ENCODE peak calls at places on chromosomes 11 and 22, in seven cellular contexts. M is cardiac fibroblast, W is fibroblast of mammary gland, V is lung, L is mammary epithelial cell, C is choroid plexus epithelial cell, U is colonic mucosa. H is an unnamed sample.

GRCh38 chr11:93370260-93370659 is 39.7 kb downstream of the DEUP1 start:
- DNase-seq in M (peak), W (peak), V (no peak), L (peak), C (peak), U (no peak), H (peak)

GRCh38 chr22:48660795-48661740 is 1166.6 kb downstream of the BRD1 start:
- DNase-seq in M (no peak), W (no peak), V (no peak), L (no peak), C (no peak), U (no peak), H (no peak)

GRCh38 chr22:47411006-47411405 is 648.6 kb downstream of the TBC1D22A start:
- DNase-seq in M (no peak), W (no peak), V (no peak), L (no peak), C (no peak), U (no peak), H (no peak)

GRCh38 chr11:73950869-73951710 is at the start of gene DNAJB13:
- DNase-seq in M (peak), W (peak), V (peak), L (peak), C (peak), U (no peak), H (peak)

GRCh38 chr11:70510106-70510505 is 111.8 kb downstream of the CTTN start:
- DNase-seq in M (no peak), W (no peak), V (no peak), L (no peak), C (no peak), U (no peak), H (no peak)

GRCh38 chr11:17923213-17923612 is 89.6 kb downstream of the SERGEF start:
- DNase-seq in M (peak), W (peak), V (no peak), L (no peak), C (peak), U (no peak), H (no peak)

GRCh38 chr11:2558402-2558801 is 113.6 kb downstream of the KCNQ1 start:
- DNase-seq in M (no peak), W (no peak), V (no peak), L (no peak), C (no peak), U (no peak), H (no peak)

GRCh38 chr11:123434262-123434661 is 4.2 kb downstream of the GRAMD1B start:
- DNase-seq in M (peak), W (peak), V (no peak), L (no peak), C (peak), U (no peak), H (no peak)

GRCh38 chr11:125075242-125075625 is 12.1 kb downstream of the SLC37A2 start:
- DNase-seq in M (no peak), W (no peak), V (no peak), L (no peak), C (no peak), U (no peak), H (no peak)

GRCh38 chr11:102158151-102158734 is 48.0 kb downstream of the YAP1 start:
- DNase-seq in M (no peak), W (no peak), V (no peak), L (peak), C (no peak), U (peak), H (peak)

GRCh38 chr11:17498058-17498457 is 21.4 kb upstream of the ABCC8 start:
- DNase-seq in M (no peak), W (no peak), V (no peak), L (no peak), C (no peak), U (peak), H (no peak)

GRCh38 chr22:31106001-31106571 is 1.3 kb downstream of the SELENOM start:
- DNase-seq in M (peak), W (peak), V (no peak), L (no peak), C (no peak), U (peak), H (no peak)

GRCh38 chr11:117941163-117941707 is 12.0 kb upstream of the TMPRSS13 start:
- DNase-seq in M (no peak), W (no peak), V (peak), L (peak), C (no peak), U (no peak), H (peak)

GRCh38 chr11:94147433-94147845 is 18.8 kb downstream of the PANX1 start:
- DNase-seq in M (no peak), W (no peak), V (no peak), L (no peak), C (no peak), U (no peak), H (no peak)

GRCh38 chr22:19731361-19731725 is 8.0 kb downstream of the GP1BB start:
- DNase-seq in M (no peak), W (no peak), V (no peak), L (no peak), C (no peak), U (no peak), H (no peak)

GRCh38 chr22:42757475-42757874 is 36.8 kb upstream of the A4GALT start:
- DNase-seq in M (peak), W (no peak), V (no peak), L (no peak), C (peak), U (no peak), H (peak)

GRCh38 chr11:67656278-67656922 is 5.9 kb upstream of the ACY3 start:
- DNase-seq in M (peak), W (peak), V (no peak), L (peak), C (peak), U (no peak), H (peak)

GRCh38 chr11:704799-705645 is 1.0 kb upstream of the EPS8L2 start:
- DNase-seq in M (no peak), W (no peak), V (peak), L (peak), C (no peak), U (peak), H (peak)

GRCh38 chr11:120210651-120211521 is at the start of gene OAF:
- DNase-seq in M (peak), W (peak), V (peak), L (peak), C (peak), U (peak), H (peak)

GRCh38 chr11:794766-795637 is 3.1 kb downstream of the SLC25A22 start:
- DNase-seq in M (no peak), W (no peak), V (no peak), L (no peak), C (no peak), U (peak), H (no peak)

GRCh38 chr11:122604626-122605025 is 50.9 kb upstream of the UBASH3B start:
- DNase-seq in M (no peak), W (no peak), V (no peak), L (no peak), C (no peak), U (no peak), H (no peak)

GRCh38 chr11:76577921-76578654 is 92.5 kb downstream of the LRRC32 start:
- DNase-seq in M (no peak), W (no peak), V (no peak), L (no peak), C (no peak), U (no peak), H (no peak)

GRCh38 chr11:72085836-72086475 is 5.3 kb downstream of the LRRC51 start:
- DNase-seq in M (no peak), W (no peak), V (no peak), L (no peak), C (no peak), U (no peak), H (no peak)

GRCh38 chr11:63920870-63921417 is 4.0 kb upstream of the RCOR2 start:
- DNase-seq in M (no peak), W (no peak), V (no peak), L (no peak), C (no peak), U (peak), H (no peak)

GRCh38 chr11:122642472-122642922 is 13.0 kb upstream of the UBASH3B start:
- DNase-seq in M (peak), W (peak), V (no peak), L (peak), C (peak), U (no peak), H (peak)

GRCh38 chr11:35106595-35106994 is 32.4 kb upstream of the CD44 start:
- DNase-seq in M (no peak), W (no peak), V (no peak), L (no peak), C (no peak), U (no peak), H (no peak)

GRCh38 chr22:32531955-32532818 is 57.6 kb downstream of the FBXO7 start:
- DNase-seq in M (peak), W (peak), V (peak), L (peak), C (peak), U (peak), H (peak)

GRCh38 chr11:18065572-18065971 is 19.5 kb upstream of the TPH1 start:
- DNase-seq in M (no peak), W (no peak), V (no peak), L (peak), C (no peak), U (peak), H (peak)

GRCh38 chr11:70743941-70744351 is 345.6 kb downstream of the CTTN start:
- DNase-seq in M (no peak), W (no peak), V (no peak), L (no peak), C (no peak), U (no peak), H (no peak)

GRCh38 chr11:24155792-24156191 is 341.1 kb upstream of the LUZP2 start:
- DNase-seq in M (no peak), W (no peak), V (no peak), L (no peak), C (no peak), U (no peak), H (no peak)
- TF ChIP-seq CTCF in M (no peak), W (no peak), V (no peak), L (no peak), C (peak), U (no peak), H (no peak)

GRCh38 chr22:39013923-39014722 is at the start of gene APOBEC3C:
- DNase-seq in M (peak), W (peak), V (peak), L (peak), C (peak), U (peak), H (peak)
- TF ChIP-seq CTCF in M (no peak), W (no peak), V (no peak), L (peak), C (peak), U (no peak), H (peak)

GRCh38 chr22:41368543-41368817 is 13.3 kb upstream of the TEF start:
- DNase-seq in M (no peak), W (no peak), V (no peak), L (no peak), C (no peak), U (no peak), H (no peak)

GRCh38 chr22:41367039-41367679 is 14.6 kb upstream of the TEF start:
- DNase-seq in M (peak), W (peak), V (peak), L (peak), C (peak), U (peak), H (peak)

GRCh38 chr22:41366323-41367014 is 15.3 kb upstream of the TEF start:
- DNase-seq in M (no peak), W (no peak), V (no peak), L (no peak), C (no peak), U (no peak), H (no peak)

GRCh38 chr22:41369089-41369745 is 12.5 kb upstream of the TEF start:
- DNase-seq in M (no peak), W (no peak), V (no peak), L (no peak), C (no peak), U (no peak), H (no peak)

GRCh38 chr22:41367680-41368542 is 13.8 kb upstream of the TEF start:
- DNase-seq in M (peak), W (peak), V (peak), L (peak), C (peak), U (peak), H (peak)
- TF ChIP-seq CTCF in M (no peak), W (no peak), V (no peak), L (no peak), C (no peak), U (no peak), H (no peak)

GRCh38 chr11:7251836-7252682 is at the start of gene SYT9:
- DNase-seq in M (peak), W (peak), V (peak), L (peak), C (peak), U (peak), H (peak)
- TF ChIP-seq CTCF in M (no peak), W (no peak), V (no peak), L (no peak), C (no peak), U (no peak), H (no peak)

DNA sequence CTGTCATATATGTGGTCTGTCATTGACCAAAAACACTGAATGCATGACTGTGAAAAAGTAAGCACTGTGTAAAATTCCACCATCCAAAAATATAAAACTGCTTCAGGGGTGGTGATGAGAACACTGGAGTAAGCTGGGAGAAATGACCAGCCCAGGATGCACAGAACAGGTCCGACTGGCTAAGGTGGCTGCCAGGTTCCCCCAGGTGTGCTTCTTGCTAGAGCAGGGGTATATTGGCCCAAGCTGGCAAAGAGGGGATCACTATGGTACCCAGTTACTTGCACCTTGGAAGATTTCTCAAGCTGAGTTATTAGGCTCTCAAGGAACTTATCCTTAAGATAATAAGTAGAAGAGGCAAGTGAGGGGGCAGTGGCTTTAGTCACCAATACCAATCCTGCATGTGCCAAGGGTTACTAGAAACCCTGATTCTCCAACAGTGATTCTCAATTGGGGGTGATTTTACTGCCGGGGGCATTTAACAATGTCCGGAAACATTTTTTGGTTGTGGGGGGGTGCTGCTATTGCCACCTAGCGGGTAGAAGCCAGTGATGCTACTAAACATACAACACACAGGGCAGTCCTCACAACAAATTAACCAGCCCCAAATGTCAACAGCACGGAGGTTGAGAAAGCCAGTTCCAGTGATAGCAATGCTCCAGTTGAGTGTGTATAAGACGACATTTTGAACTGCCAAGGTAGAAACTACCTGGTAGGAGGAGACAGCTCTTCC is 15.7 kb downstream of the SNU13 start:
- DNase-seq in M (no peak), W (no peak), V (no peak), L (no peak), C (peak), U (no peak), H (no peak)
- TF ChIP-seq CTCF in M (peak), W (peak), V (no peak), L (peak), C (peak), U (no peak), H (peak)

GRCh38 chr11:13834463-13834862 is 128.1 kb upstream of the SPON1 start:
- DNase-seq in M (no peak), W (no peak), V (no peak), L (no peak), C (no peak), U (no peak), H (no peak)
- TF ChIP-seq CTCF in M (peak), W (peak), V (no peak), L (peak), C (peak), U (no peak), H (no peak)

GRCh38 chr11:75024764-75025211 is 36.1 kb downstream of the NEU3 start:
- DNase-seq in M (no peak), W (peak), V (no peak), L (no peak), C (no peak), U (no peak), H (no peak)
- TF ChIP-seq CTCF in M (no peak), W (no peak), V (no peak), L (no peak), C (no peak), U (no peak), H (no peak)

GRCh38 chr11:46293616-46294015 is 16.2 kb downstream of the CREB3L1 start:
- DNase-seq in M (peak), W (peak), V (no peak), L (no peak), C (peak), U (no peak), H (peak)

GRCh38 chr11:46294365-46295309 is 17.2 kb downstream of the CREB3L1 start:
- DNase-seq in M (peak), W (peak), V (no peak), L (no peak), C (peak), U (no peak), H (no peak)

GRCh38 chr11:46296520-46297448 is 19.3 kb downstream of the CREB3L1 start:
- DNase-seq in M (peak), W (peak), V (no peak), L (no peak), C (peak), U (no peak), H (no peak)

GRCh38 chr11:46295996-46296519 is 18.6 kb downstream of the CREB3L1 start:
- DNase-seq in M (no peak), W (no peak), V (no peak), L (no peak), C (peak), U (no peak), H (no peak)

DNA sequence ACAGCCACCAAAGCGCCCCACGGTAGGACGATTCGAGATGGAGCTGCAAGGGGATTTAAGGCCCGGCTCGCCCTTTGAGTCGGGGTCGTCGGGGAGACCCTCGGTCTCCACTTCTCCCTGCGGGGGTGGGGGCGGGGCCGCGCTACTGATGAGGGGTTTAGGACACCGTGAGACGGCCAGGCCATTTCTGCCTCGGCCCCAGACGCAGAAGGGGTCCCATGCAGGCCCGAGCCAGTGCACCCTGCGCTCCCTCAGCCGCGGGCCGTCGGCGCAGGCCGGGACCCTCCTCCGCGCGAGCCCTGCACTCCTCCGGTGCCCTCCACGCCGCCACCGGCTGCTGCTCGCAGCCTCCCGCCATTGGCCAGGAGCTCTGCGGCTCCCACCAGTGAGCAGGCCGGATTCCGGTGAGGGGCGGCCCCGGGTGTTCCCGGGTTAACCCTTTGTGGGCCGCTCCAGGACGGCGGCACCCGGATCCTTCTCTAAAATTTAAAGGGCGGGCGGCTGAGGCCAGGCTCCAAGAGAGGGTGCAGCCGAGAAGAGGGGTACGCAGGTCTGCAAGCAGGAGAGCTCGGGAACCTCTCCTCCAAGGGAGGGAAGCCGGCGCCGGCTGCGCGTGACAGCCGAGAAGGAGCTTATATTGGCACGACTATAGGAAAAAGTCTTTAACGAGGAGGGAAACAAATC is 18.0 kb downstream of the CREB3L1 start:
- DNase-seq in M (peak), W (peak), V (peak), L (peak), C (peak), U (no peak), H (peak)
- TF ChIP-seq CTCF in M (no peak), W (no peak), V (no peak), L (no peak), C (no peak), U (no peak), H (no peak)

H was measured in bronchial epithelial cell.